ENCODE peak calls at places on chromosome 1, in seven cellular contexts. N is Right ventricle myocardium inferior; W is heart left ventricle; Q is mucosa of gallbladder; H is glutamatergic neuron; U is activated T-cell treated with anti-CD3 and anti-CD28 coated beads, Interleukin-2, amount 50 U/mL, for 4 hours; O is amniotic stem cell. V is an unnamed sample.

GRCh38 chr1:181097242-181097641 is 8.7 kb downstream of the IER5 start:
- DNase-seq in N (no peak), W (no peak), Q (no peak), H (peak), U (no peak), O (no peak), V (no peak)

GRCh38 chr1:178959543-178960460 is 65.9 kb upstream of the FAM20B start:
- DNase-seq in N (no peak), W (no peak), Q (no peak), H (no peak), U (no peak), O (no peak), V (no peak)

GRCh38 chr1:12369258-12369657 is 139.4 kb downstream of the VPS13D start:
- DNase-seq in N (no peak), W (no peak), Q (no peak), H (no peak), U (no peak), O (no peak), V (no peak)

GRCh38 chr1:205360166-205360565 is 3.4 kb upstream of the KLHDC8A start:
- DNase-seq in N (no peak), W (no peak), Q (no peak), H (peak), U (no peak), O (no peak), V (no peak)

GRCh38 chr1:167723707-167724323 is 2.0 kb downstream of the MPZL1 start:
- DNase-seq in N (no peak), W (no peak), Q (no peak), H (no peak), U (no peak), O (no peak), V (no peak)

GRCh38 chr1:109239580-109240068 is 9.7 kb upstream of the CELSR2 start:
- DNase-seq in N (peak), W (no peak), Q (no peak), H (peak), U (peak), O (no peak), V (no peak)

GRCh38 chr1:110639724-110640386 is 33.7 kb upstream of the KCNA2 start:
- DNase-seq in N (no peak), W (no peak), Q (no peak), H (no peak), U (no peak), O (no peak), V (no peak)

GRCh38 chr1:116514708-116515525 is 55.9 kb downstream of the CD58 start:
- DNase-seq in N (no peak), W (no peak), Q (no peak), H (no peak), U (peak), O (no peak), V (no peak)

GRCh38 chr1:226223786-226224244 is 351 bp downstream of the MIXL1 start:
- DNase-seq in N (no peak), W (peak), Q (no peak), H (peak), U (no peak), O (no peak), V (no peak)

GRCh38 chr1:180863158-180863775 is 49.4 kb upstream of the KIAA1614 start:
- DNase-seq in N (no peak), W (no peak), Q (peak), H (no peak), U (peak), O (no peak), V (peak)

V was measured in COR-L47.